ENCODE peak calls at places on chromosomes 1 and 21, in six cellular contexts. Z is adrenal gland, D is uterus, C is tibial nerve, A is sigmoid colon, O is body of pancreas. E is an unnamed sample.

GRCh38 chr1:71695820-71696219 is 586.5 kb downstream of the NEGR1 start:
- DNase-seq in D (no peak), C (no peak), A (no peak), O (no peak), Z (no peak), E (no peak)

GRCh38 chr1:58402444-58402843 is 144.1 kb downstream of the OMA1 start:
- DNase-seq in C (no peak), O (no peak), A (no peak), D (no peak), Z (no peak), E (no peak)

GRCh38 chr1:22702255-22702654 is 8.4 kb upstream of the EPHB2 start:
- DNase-seq in D (no peak), C (no peak), O (no peak), Z (no peak), A (no peak), E (no peak)

GRCh38 chr1:109821831-109822745 is 58.4 kb upstream of the EPS8L3 start:
- DNase-seq in C (no peak), A (peak; percentile 73), O (no peak), Z (peak; percentile 76), D (no peak), E (no peak)

GRCh38 chr1:67390041-67390887 is 39.9 kb downstream of the SERBP1 start:
- DNase-seq in O (no peak), D (no peak), C (no peak), Z (no peak), A (no peak), E (no peak)

GRCh38 chr1:75708910-75709309 is 15.6 kb upstream of the ACADM start:
- DNase-seq in A (no peak), C (no peak), D (no peak), O (no peak), Z (no peak), E (no peak)

GRCh38 chr1:230145505-230145899 is 78.5 kb downstream of the GALNT2 start:
- DNase-seq in Z (no peak), D (no peak), A (no peak), O (no peak), C (no peak), E (no peak)

GRCh38 chr1:8443558-8444194 is 125.8 kb downstream of the SLC45A1 start:
- DNase-seq in Z (no peak), D (no peak), A (no peak), O (no peak), C (no peak), E (no peak)

GRCh38 chr1:210250998-210251679 is 18.5 kb downstream of the SERTAD4 start:
- DNase-seq in A (peak; percentile 88), O (peak; percentile 50), Z (no peak), C (no peak), D (peak; percentile 45), E (peak; percentile 49)

GRCh38 chr1:161176468-161177111 is 717 bp downstream of the B4GALT3 start:
- DNase-seq in D (no peak), A (no peak), C (no peak), O (no peak), Z (no peak), E (no peak)

GRCh38 chr1:161177936-161178244 is 583 bp upstream of the B4GALT3 start:
- DNase-seq in D (no peak), C (no peak), Z (no peak), A (no peak), O (no peak), E (no peak)

GRCh38 chr1:161179698-161180097 is 2.4 kb upstream of the B4GALT3 start:
- DNase-seq in Z (no peak), D (no peak), O (no peak), A (no peak), C (no peak), E (no peak)

GRCh38 chr1:161175771-161176453 is 1.4 kb downstream of the B4GALT3 start:
- DNase-seq in Z (no peak), A (no peak), C (no peak), D (no peak), O (no peak), E (no peak)

DNA sequence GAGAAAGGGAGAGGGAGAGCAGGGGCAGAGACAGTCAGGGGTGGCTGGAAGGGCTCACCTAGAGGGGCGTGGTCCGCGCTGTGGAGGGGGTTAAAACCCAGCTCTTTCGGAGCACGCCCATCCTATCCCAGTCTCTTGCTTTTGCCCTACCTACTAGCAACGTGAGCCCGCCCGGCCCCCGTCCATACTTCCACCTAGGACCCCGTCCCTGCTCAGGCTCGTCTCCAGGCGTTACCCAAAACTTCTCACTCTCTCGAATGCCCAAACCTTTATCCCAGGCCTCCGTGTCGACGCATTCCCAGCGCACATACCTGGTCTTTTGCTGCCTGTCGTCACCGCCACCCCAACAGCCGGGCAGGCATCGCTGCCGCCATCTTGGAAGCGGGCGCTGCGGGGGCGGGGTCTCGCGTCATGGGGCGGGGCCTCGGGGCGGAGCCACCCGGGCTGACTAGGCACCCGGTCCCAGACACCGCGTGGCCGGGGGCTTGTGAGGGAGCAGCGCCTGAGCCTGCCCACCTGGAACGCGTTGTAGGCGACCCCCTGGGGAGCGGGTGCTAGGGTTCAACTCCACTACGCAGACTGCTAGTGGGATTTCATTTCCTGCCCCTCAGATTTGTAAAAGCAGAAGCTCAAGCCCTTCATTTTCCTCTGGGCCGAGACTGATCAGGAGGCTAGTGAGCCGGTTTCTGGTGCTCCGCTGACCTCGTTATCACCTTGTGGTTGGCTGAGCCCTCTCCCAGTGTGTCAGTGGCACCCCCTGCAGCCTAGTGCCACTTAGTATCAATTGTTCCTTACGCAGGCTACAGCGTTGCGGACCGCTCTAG is at the start of gene B4GALT3:
- DNase-seq in Z (peak; percentile 90), O (peak; percentile 92), C (peak; percentile 87), A (peak; percentile 93), D (peak; percentile 93), E (peak; percentile 96)
- TF ChIP-seq POLR2A in Z (peak; percentile 52), O (peak; percentile 91), C (peak; percentile 87), A (peak; percentile 67), D (peak; percentile 51), E (peak; percentile 48)

GRCh38 chr1:94092210-94092613 is 28.7 kb downstream of the ABCA4 start:
- DNase-seq in O (no peak), D (no peak), A (peak; percentile 60), C (no peak), Z (peak; percentile 42), E (peak; percentile 47)

GRCh38 chr1:94093351-94093750 is 27.6 kb downstream of the ABCA4 start:
- DNase-seq in A (peak; percentile 33), Z (no peak), O (no peak), D (no peak), C (no peak), E (no peak)

GRCh38 chr1:94095112-94095637 is 25.8 kb downstream of the ABCA4 start:
- DNase-seq in D (peak; percentile 86), Z (peak; percentile 51), O (peak; percentile 47), A (peak; percentile 92), C (peak; percentile 88), E (peak; percentile 93)

GRCh38 chr1:94094466-94095111 is 26.4 kb downstream of the ABCA4 start:
- DNase-seq in Z (peak; percentile 73), A (peak; percentile 84), D (peak; percentile 66), O (peak; percentile 35), C (peak; percentile 64), E (peak; percentile 75)

GRCh38 chr1:94093996-94094395 is 27.0 kb downstream of the ABCA4 start:
- DNase-seq in D (no peak), C (no peak), Z (peak; percentile 12), O (no peak), A (peak; percentile 0), E (no peak)
- H3K4me1 ChIP-seq in D (peaks cover 19% of the 10 kb centered on the region), C (no peaks in the 10 kb centered on the region), Z (peaks cover 30% of the 10 kb centered on the region), O (peaks cover 13% of the 10 kb centered on the region), A (peaks cover 47% of the 10 kb centered on the region), E (peaks cover 76% of the 10 kb centered on the region)

GRCh38 chr1:221782461-221782860 is 40.6 kb upstream of the DUSP10 start:
- DNase-seq in Z (no peak), O (no peak), D (no peak), A (no peak), C (no peak), E (no peak)

GRCh38 chr1:221779771-221780170 is 37.9 kb upstream of the DUSP10 start:
- DNase-seq in C (no peak), D (no peak), O (no peak), A (no peak), Z (no peak), E (no peak)

GRCh38 chr1:221780175-221780574 is 38.3 kb upstream of the DUSP10 start:
- DNase-seq in O (no peak), C (no peak), D (no peak), Z (no peak), A (no peak), E (no peak)

GRCh38 chr1:221782970-221783369 is 41.1 kb upstream of the DUSP10 start:
- DNase-seq in Z (no peak), C (no peak), O (no peak), D (no peak), A (no peak), E (no peak)

DNA sequence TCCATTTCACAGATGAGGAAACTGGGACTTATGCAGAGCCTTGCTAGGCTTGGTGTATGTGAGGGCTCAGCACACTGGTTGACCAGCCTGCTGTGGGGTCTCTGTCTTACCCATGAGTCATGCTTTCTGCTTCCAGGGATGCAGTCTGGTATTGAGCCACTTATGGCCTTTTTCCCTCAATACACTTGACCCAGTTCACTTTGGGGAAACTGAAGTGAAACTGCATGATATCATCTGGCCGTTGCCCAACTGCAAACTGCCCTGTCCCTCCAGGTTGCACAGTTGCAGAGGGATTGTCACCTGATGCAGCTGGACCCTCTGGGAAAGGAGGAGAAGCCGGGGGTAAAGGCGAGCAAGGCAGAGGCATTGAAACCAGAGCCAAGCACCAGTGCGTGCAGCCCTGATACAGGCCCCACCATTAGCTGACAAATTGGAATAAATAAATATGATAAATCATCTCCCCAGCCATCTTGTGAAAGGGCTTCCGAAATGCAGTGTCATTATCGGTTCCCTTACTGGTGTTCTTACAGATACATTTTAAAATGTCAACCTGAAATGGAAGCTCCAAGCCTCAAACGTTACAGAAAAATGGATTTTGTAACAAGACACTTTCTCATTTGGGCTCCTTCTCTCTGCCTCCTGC is 39.3 kb upstream of the DUSP10 start:
- DNase-seq in Z (peak; percentile 10), D (no peak), C (no peak), O (no peak), A (no peak), E (no peak)
- TF ChIP-seq CTCF in Z (no peak), D (no peak), C (no peak), O (no peak), A (no peak), E (no peak)

DNA sequence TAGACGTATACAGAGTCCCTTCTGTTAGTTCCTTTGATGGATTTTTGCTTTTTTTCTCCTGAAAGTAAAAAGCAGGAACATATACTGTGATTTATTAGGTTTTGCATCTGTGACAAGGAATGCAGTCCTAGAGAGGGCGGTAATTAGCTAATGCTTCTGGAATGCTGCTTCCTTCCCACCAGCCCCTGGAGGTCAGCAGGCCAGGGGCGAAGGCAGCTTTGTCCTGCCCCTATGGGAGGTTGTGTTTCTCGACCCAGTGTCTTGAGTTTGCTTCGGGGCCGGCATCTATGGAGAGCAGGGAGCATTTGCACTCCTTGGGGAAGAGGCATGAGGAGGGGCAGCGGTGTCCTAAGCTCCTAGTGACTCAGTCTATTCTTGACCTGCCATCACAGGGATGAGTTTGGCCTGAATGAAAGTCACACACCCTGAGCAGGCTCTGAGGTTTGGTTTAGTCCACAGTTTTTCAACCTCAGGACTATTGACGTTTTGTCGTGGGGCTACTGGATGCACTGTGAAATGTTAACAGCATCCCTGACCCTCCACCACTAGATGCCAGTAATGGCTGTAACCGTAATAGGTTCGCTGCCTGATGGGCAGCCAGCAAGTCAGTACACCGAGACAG is 85.0 kb upstream of the KCNJ15 start:
- DNase-seq in D (no peak), C (no peak), Z (peak; percentile 2), A (no peak), O (no peak), E (no peak)
- TF ChIP-seq POLR2A in D (no peak), C (no peak), Z (no peak), A (no peak), O (no peak), E (no peak)